ENCODE peak calls at places on chromosomes 11 and 22, in nine cellular contexts. One of them, this sample, is unnamed.
A peak's percentile ranks its signal among the peaks of the same experiment; 100 is the strongest.

GRCh38 chr22:41597635-41597953 is 8.0 kb upstream of the PMM1 start:
- DNase-seq in mesendoderm: no peak
- DNase-seq in germinal center: no peak
- DNase-seq in fibroblast of the aortic adventitia: no peak
- DNase-seq in nephron progenitor cell: no peak
- DNase-seq in left ventricle myocardium inferior: no peak
- DNase-seq in HEK293T: no peak
- DNase-seq in mucosa of descending colon: no peak
- DNase-seq in MV-4-11: no peak
- DNase-seq in this sample: no peak

GRCh38 chr11:95242990-95243590 is 12.1 kb upstream of the SESN3 start:
- DNase-seq in germinal center: no peak
- DNase-seq in fibroblast of the aortic adventitia: no peak
- DNase-seq in HEK293T: no peak
- DNase-seq in MV-4-11: no peak
- DNase-seq in mucosa of descending colon: no peak
- DNase-seq in nephron progenitor cell: no peak
- DNase-seq in mesendoderm: no peak
- DNase-seq in left ventricle myocardium inferior: no peak
- DNase-seq in this sample: no peak

GRCh38 chr11:88979641-88980040 is 86.1 kb downstream of the GRM5 start:
- DNase-seq in HEK293T: no peak
- DNase-seq in nephron progenitor cell: no peak
- DNase-seq in mesendoderm: peak; percentile 43
- DNase-seq in fibroblast of the aortic adventitia: no peak
- DNase-seq in MV-4-11: no peak
- DNase-seq in germinal center: no peak
- DNase-seq in left ventricle myocardium inferior: no peak
- DNase-seq in mucosa of descending colon: no peak
- DNase-seq in this sample: no peak

GRCh38 chr22:25183959-25184619 is 15.6 kb upstream of the CRYBB3 start:
- DNase-seq in HEK293T: no peak
- DNase-seq in mesendoderm: no peak
- DNase-seq in fibroblast of the aortic adventitia: no peak
- DNase-seq in MV-4-11: no peak
- DNase-seq in left ventricle myocardium inferior: no peak
- DNase-seq in germinal center: no peak
- DNase-seq in mucosa of descending colon: no peak
- DNase-seq in nephron progenitor cell: no peak
- DNase-seq in this sample: no peak

GRCh38 chr11:121389651-121390050 is 62.5 kb upstream of the SORL1 start:
- DNase-seq in fibroblast of the aortic adventitia: no peak
- DNase-seq in mucosa of descending colon: no peak
- DNase-seq in HEK293T: no peak
- DNase-seq in germinal center: no peak
- DNase-seq in mesendoderm: peak; percentile 32
- DNase-seq in nephron progenitor cell: no peak
- DNase-seq in MV-4-11: no peak
- DNase-seq in left ventricle myocardium inferior: peak; percentile 67
- DNase-seq in this sample: no peak

GRCh38 chr11:37788141-37788877 is 1190.3 kb upstream of the RAG2 start:
- DNase-seq in HEK293T: no peak
- DNase-seq in left ventricle myocardium inferior: no peak
- DNase-seq in germinal center: no peak
- DNase-seq in fibroblast of the aortic adventitia: peak; percentile 69
- DNase-seq in nephron progenitor cell: no peak
- DNase-seq in mesendoderm: peak; percentile 3
- DNase-seq in mucosa of descending colon: no peak
- DNase-seq in MV-4-11: no peak
- DNase-seq in this sample: no peak

GRCh38 chr11:93024376-93024775 is 54.9 kb downstream of the MTNR1B start:
- DNase-seq in left ventricle myocardium inferior: no peak
- DNase-seq in mesendoderm: no peak
- DNase-seq in HEK293T: no peak
- DNase-seq in germinal center: no peak
- DNase-seq in mucosa of descending colon: no peak
- DNase-seq in fibroblast of the aortic adventitia: peak; percentile 48
- DNase-seq in nephron progenitor cell: no peak
- DNase-seq in MV-4-11: no peak
- DNase-seq in this sample: no peak

GRCh38 chr11:5291207-5291838 is 10.4 kb downstream of the OR51B4 start:
- DNase-seq in fibroblast of the aortic adventitia: peak; percentile 57
- DNase-seq in mucosa of descending colon: no peak
- DNase-seq in mesendoderm: peak; percentile 81
- DNase-seq in nephron progenitor cell: no peak
- DNase-seq in HEK293T: peak; percentile 18
- DNase-seq in MV-4-11: peak; percentile 0
- DNase-seq in left ventricle myocardium inferior: no peak
- DNase-seq in germinal center: peak; percentile 5
- DNase-seq in this sample: no peak

GRCh38 chr22:38817196-38817595 is 23.3 kb upstream of the DNAL4 start:
- DNase-seq in HEK293T: no peak
- DNase-seq in mesendoderm: no peak
- DNase-seq in fibroblast of the aortic adventitia: no peak
- DNase-seq in germinal center: no peak
- DNase-seq in nephron progenitor cell: no peak
- DNase-seq in mucosa of descending colon: no peak
- DNase-seq in MV-4-11: no peak
- DNase-seq in left ventricle myocardium inferior: no peak
- DNase-seq in this sample: no peak

GRCh38 chr11:134581966-134582787 is 170.1 kb upstream of the B3GAT1 start:
- DNase-seq in fibroblast of the aortic adventitia: no peak
- DNase-seq in left ventricle myocardium inferior: no peak
- DNase-seq in germinal center: no peak
- DNase-seq in MV-4-11: peak; percentile 27
- DNase-seq in nephron progenitor cell: no peak
- DNase-seq in mucosa of descending colon: no peak
- DNase-seq in HEK293T: no peak
- DNase-seq in mesendoderm: no peak
- DNase-seq in this sample: no peak

GRCh38 chr11:67044496-67044895 is 12.2 kb upstream of the RHOD start:
- DNase-seq in nephron progenitor cell: no peak
- DNase-seq in HEK293T: no peak
- DNase-seq in MV-4-11: no peak
- DNase-seq in mesendoderm: no peak
- DNase-seq in germinal center: no peak
- DNase-seq in fibroblast of the aortic adventitia: no peak
- DNase-seq in left ventricle myocardium inferior: no peak
- DNase-seq in mucosa of descending colon: no peak
- DNase-seq in this sample: no peak

GRCh38 chr22:50599816-50600454 is 658 bp upstream of the MAPK8IP2 start:
- DNase-seq in HEK293T: peak; percentile 74
- DNase-seq in left ventricle myocardium inferior: peak; percentile 56
- DNase-seq in germinal center: peak; percentile 74
- DNase-seq in fibroblast of the aortic adventitia: peak; percentile 18
- DNase-seq in mucosa of descending colon: no peak
- DNase-seq in mesendoderm: peak; percentile 49
- DNase-seq in nephron progenitor cell: peak; percentile 95
- DNase-seq in MV-4-11: peak; percentile 13
- DNase-seq in this sample: peak; percentile 46

This sample was measured in Kasumi-1.